ENCODE peak calls at places on chromosomes 16 and 17, in seven cellular contexts. One of them, this sample, is unnamed.

GRCh38 chr17:57604771-57605733 is 140.0 kb downstream of the CCDC182 start:
- DNase-seq in A549: no peak
- DNase-seq in IMR-90: peak; percentile 55
- DNase-seq in stomach: peak; percentile 70
- DNase-seq in prostate gland: peak; percentile 49
- DNase-seq in spleen: peak; percentile 90
- DNase-seq in ascending aorta: no peak
- DNase-seq in this sample: no peak

GRCh38 chr17:63196772-63197335 is 230.8 kb downstream of the TANC2 start:
- DNase-seq in stomach: no peak
- DNase-seq in prostate gland: no peak
- DNase-seq in ascending aorta: no peak
- DNase-seq in A549: no peak
- DNase-seq in spleen: no peak
- DNase-seq in IMR-90: no peak
- DNase-seq in this sample: no peak

GRCh38 chr17:81964081-81964849 is 3.3 kb upstream of the NOTUM start:
- DNase-seq in ascending aorta: no peak
- DNase-seq in IMR-90: no peak
- DNase-seq in prostate gland: no peak
- DNase-seq in A549: no peak
- DNase-seq in spleen: no peak
- DNase-seq in stomach: no peak
- DNase-seq in this sample: no peak

GRCh38 chr16:1839554-1839953 is 12.5 kb downstream of the FAHD1 start:
- DNase-seq in IMR-90: peak; percentile 61
- DNase-seq in A549: no peak
- DNase-seq in spleen: no peak
- DNase-seq in prostate gland: no peak
- DNase-seq in stomach: no peak
- DNase-seq in ascending aorta: no peak
- DNase-seq in this sample: no peak

GRCh38 chr16:49652441-49653175 is 203.3 kb downstream of the ZNF423 start:
- DNase-seq in prostate gland: no peak
- DNase-seq in IMR-90: no peak
- DNase-seq in ascending aorta: peak; percentile 82
- DNase-seq in spleen: no peak
- DNase-seq in stomach: no peak
- DNase-seq in A549: no peak
- DNase-seq in this sample: no peak

GRCh38 chr17:56754523-56755208 is 79.1 kb downstream of the C17orf67 start:
- DNase-seq in stomach: no peak
- DNase-seq in A549: peak; percentile 53
- DNase-seq in ascending aorta: no peak
- DNase-seq in prostate gland: no peak
- DNase-seq in spleen: no peak
- DNase-seq in IMR-90: peak; percentile 56
- DNase-seq in this sample: no peak

GRCh38 chr17:72826602-72827001 is 265.9 kb downstream of the SLC39A11 start:
- DNase-seq in stomach: no peak
- DNase-seq in ascending aorta: no peak
- DNase-seq in spleen: no peak
- DNase-seq in prostate gland: no peak
- DNase-seq in IMR-90: peak; percentile 57
- DNase-seq in A549: peak; percentile 45
- DNase-seq in this sample: no peak

GRCh38 chr17:76005263-76006149 is 4.9 kb downstream of the CDK3 start:
- DNase-seq in prostate gland: peak; percentile 72
- DNase-seq in IMR-90: peak; percentile 63
- DNase-seq in stomach: peak; percentile 86
- DNase-seq in spleen: peak; percentile 93
- DNase-seq in ascending aorta: peak; percentile 80
- DNase-seq in A549: peak; percentile 78
- DNase-seq in this sample: peak; percentile 88

GRCh38 chr17:27782791-27783206 is 17.5 kb downstream of the NOS2 start:
- DNase-seq in ascending aorta: no peak
- DNase-seq in IMR-90: no peak
- DNase-seq in spleen: no peak
- DNase-seq in A549: no peak
- DNase-seq in stomach: no peak
- DNase-seq in prostate gland: no peak
- DNase-seq in this sample: no peak

GRCh38 chr17:7717756-7718350 is 309 bp downstream of the DNAH2 start:
- DNase-seq in IMR-90: no peak
- DNase-seq in spleen: no peak
- DNase-seq in A549: no peak
- DNase-seq in stomach: no peak
- DNase-seq in ascending aorta: no peak
- DNase-seq in prostate gland: no peak
- DNase-seq in this sample: no peak

GRCh38 chr17:37642706-37643105 is 540 bp downstream of the DDX52 start:
- DNase-seq in ascending aorta: no peak
- DNase-seq in spleen: no peak
- DNase-seq in stomach: no peak
- DNase-seq in prostate gland: no peak
- DNase-seq in A549: peak; percentile 31
- DNase-seq in IMR-90: peak; percentile 31
- DNase-seq in this sample: no peak

GRCh38 chr17:17581509-17581908 is 10.0 kb downstream of the PEMT start:
- DNase-seq in stomach: no peak
- DNase-seq in ascending aorta: no peak
- DNase-seq in A549: no peak
- DNase-seq in IMR-90: no peak
- DNase-seq in prostate gland: no peak
- DNase-seq in spleen: no peak
- DNase-seq in this sample: no peak

GRCh38 chr16:67392301-67393059 is 818 bp downstream of the TPPP3 start:
- DNase-seq in stomach: no peak
- DNase-seq in IMR-90: no peak
- DNase-seq in prostate gland: no peak
- DNase-seq in spleen: peak; percentile 51
- DNase-seq in A549: no peak
- DNase-seq in ascending aorta: peak; percentile 50
- DNase-seq in this sample: peak; percentile 64

GRCh38 chr16:27365142-27366089 is 36.6 kb upstream of the IL21R start:
- DNase-seq in IMR-90: peak; percentile 84
- DNase-seq in stomach: no peak
- DNase-seq in spleen: no peak
- DNase-seq in ascending aorta: no peak
- DNase-seq in prostate gland: no peak
- DNase-seq in A549: peak; percentile 78
- DNase-seq in this sample: no peak

GRCh38 chr16:2748757-2749455 is 3.5 kb upstream of the SRRM2 start:
- DNase-seq in ascending aorta: no peak
- DNase-seq in prostate gland: no peak
- DNase-seq in stomach: no peak
- DNase-seq in spleen: peak; percentile 46
- DNase-seq in A549: no peak
- DNase-seq in IMR-90: no peak
- DNase-seq in this sample: no peak

GRCh38 chr16:65312071-65312470 is 190.2 kb upstream of the CDH11 start:
- DNase-seq in prostate gland: no peak
- DNase-seq in A549: no peak
- DNase-seq in ascending aorta: no peak
- DNase-seq in IMR-90: peak; percentile 68
- DNase-seq in stomach: no peak
- DNase-seq in spleen: no peak
- DNase-seq in this sample: no peak

GRCh38 chr17:81909966-81910839 is 996 bp downstream of the PCYT2 start:
- DNase-seq in spleen: peak; percentile 77
- DNase-seq in A549: no peak
- DNase-seq in IMR-90: no peak
- DNase-seq in ascending aorta: no peak
- DNase-seq in prostate gland: no peak
- DNase-seq in stomach: peak; percentile 62
- DNase-seq in this sample: no peak

GRCh38 chr16:72501739-72502653 is 330.0 kb upstream of the PMFBP1 start:
- DNase-seq in spleen: no peak
- DNase-seq in IMR-90: peak; percentile 79
- DNase-seq in A549: peak; percentile 73
- DNase-seq in stomach: peak; percentile 45
- DNase-seq in ascending aorta: peak; percentile 73
- DNase-seq in prostate gland: peak; percentile 34
- DNase-seq in this sample: no peak

GRCh38 chr17:41131979-41132378 is 8.0 kb upstream of the KRTAP4-12 start:
- DNase-seq in IMR-90: peak; percentile 67
- DNase-seq in prostate gland: no peak
- DNase-seq in A549: peak; percentile 27
- DNase-seq in stomach: no peak
- DNase-seq in ascending aorta: no peak
- DNase-seq in spleen: no peak
- DNase-seq in this sample: no peak

GRCh38 chr17:69170377-69170776 is 28.7 kb upstream of the ABCA6 start:
- DNase-seq in spleen: no peak
- DNase-seq in A549: no peak
- DNase-seq in stomach: no peak
- DNase-seq in ascending aorta: no peak
- DNase-seq in IMR-90: no peak
- DNase-seq in prostate gland: no peak
- DNase-seq in this sample: no peak

GRCh38 chr17:7262192-7263070 is at the start of gene CLDN7:
- DNase-seq in stomach: peak; percentile 52
- DNase-seq in IMR-90: no peak
- DNase-seq in A549: no peak
- DNase-seq in spleen: no peak
- DNase-seq in ascending aorta: no peak
- DNase-seq in prostate gland: peak; percentile 71
- DNase-seq in this sample: no peak

GRCh38 chr17:8576895-8577294 is 53.6 kb downstream of the MYH10 start:
- DNase-seq in spleen: no peak
- DNase-seq in IMR-90: no peak
- DNase-seq in prostate gland: no peak
- DNase-seq in stomach: no peak
- DNase-seq in A549: no peak
- DNase-seq in ascending aorta: no peak
- DNase-seq in this sample: no peak

GRCh38 chr16:84027607-84028006 is 15.0 kb downstream of the SLC38A8 start:
- DNase-seq in stomach: no peak
- DNase-seq in prostate gland: no peak
- DNase-seq in IMR-90: no peak
- DNase-seq in ascending aorta: no peak
- DNase-seq in A549: no peak
- DNase-seq in spleen: no peak
- DNase-seq in this sample: no peak
- H3K4me3 ChIP-seq in stomach: no peak overlapping the region
- H3K4me3 ChIP-seq in prostate gland: no peak overlapping the region
- H3K4me3 ChIP-seq in IMR-90: no peak overlapping the region
- H3K4me3 ChIP-seq in ascending aorta: no peak overlapping the region
- H3K4me3 ChIP-seq in A549: no peak overlapping the region
- H3K4me3 ChIP-seq in spleen: no peak overlapping the region
- H3K4me3 ChIP-seq in this sample: no peak overlapping the region

GRCh38 chr17:80363120-80363515 is 51.8 kb upstream of the ENDOV start:
- DNase-seq in ascending aorta: no peak
- DNase-seq in IMR-90: no peak
- DNase-seq in prostate gland: no peak
- DNase-seq in stomach: no peak
- DNase-seq in spleen: peak; percentile 35
- DNase-seq in A549: no peak
- DNase-seq in this sample: no peak

GRCh38 chr17:80363518-80364090 is 51.4 kb upstream of the ENDOV start:
- DNase-seq in spleen: peak; percentile 71
- DNase-seq in ascending aorta: no peak
- DNase-seq in stomach: no peak
- DNase-seq in prostate gland: no peak
- DNase-seq in A549: no peak
- DNase-seq in IMR-90: no peak
- DNase-seq in this sample: peak; percentile 51

GRCh38 chr17:80365001-80365965 is 49.7 kb upstream of the ENDOV start:
- DNase-seq in A549: no peak
- DNase-seq in prostate gland: no peak
- DNase-seq in stomach: no peak
- DNase-seq in IMR-90: no peak
- DNase-seq in ascending aorta: no peak
- DNase-seq in spleen: peak; percentile 47
- DNase-seq in this sample: no peak

GRCh38 chr17:80362428-80363119 is 52.4 kb upstream of the ENDOV start:
- DNase-seq in prostate gland: no peak
- DNase-seq in ascending aorta: no peak
- DNase-seq in IMR-90: peak; percentile 83
- DNase-seq in stomach: no peak
- DNase-seq in spleen: peak; percentile 13
- DNase-seq in A549: no peak
- DNase-seq in this sample: peak; percentile 35

DNA sequence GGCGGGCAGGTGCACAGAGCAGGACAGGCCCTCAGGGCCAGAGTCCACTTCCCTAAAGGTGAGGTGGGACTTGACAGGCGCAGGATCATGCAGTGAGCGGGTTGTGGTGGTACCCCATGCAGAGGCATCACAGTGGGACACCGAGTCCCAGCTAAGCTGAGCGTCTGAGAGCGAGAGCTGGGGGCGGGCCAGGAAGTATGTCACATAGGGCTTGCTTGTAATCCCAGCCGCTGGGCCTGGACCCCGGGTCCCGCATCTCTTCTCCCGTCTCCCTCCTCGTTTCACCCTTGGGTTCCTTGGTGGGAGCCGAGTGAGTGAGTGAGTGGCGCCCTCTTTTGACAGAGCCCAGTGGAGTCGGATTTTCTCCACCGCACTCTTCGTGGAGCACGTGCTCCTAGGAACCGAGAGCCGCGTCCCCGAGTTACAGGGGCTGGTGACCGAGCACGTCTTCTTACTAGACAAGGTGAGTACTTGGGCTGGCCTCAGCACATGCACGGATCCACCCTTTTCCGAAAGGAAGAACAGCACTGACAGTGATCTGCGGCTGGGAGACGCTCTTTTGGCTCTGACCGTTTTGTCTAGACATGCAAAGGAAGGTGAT is 50.8 kb upstream of the ENDOV start:
- DNase-seq in stomach: no peak
- DNase-seq in A549: peak; percentile 38
- DNase-seq in IMR-90: no peak
- DNase-seq in prostate gland: no peak
- DNase-seq in ascending aorta: no peak
- DNase-seq in spleen: peak; percentile 70
- DNase-seq in this sample: no peak
- TF ChIP-seq CTCF in stomach: no peak
- TF ChIP-seq CTCF in A549: peak; percentile 43
- TF ChIP-seq CTCF in IMR-90: peak; percentile 27
- TF ChIP-seq CTCF in prostate gland: peak; percentile 37
- TF ChIP-seq CTCF in ascending aorta: no peak
- TF ChIP-seq CTCF in spleen: no peak
- TF ChIP-seq CTCF in this sample: peak; percentile 19

GRCh38 chr16:87376660-87377059 is 6.9 kb downstream of the FBXO31 start:
- DNase-seq in spleen: peak; percentile 24
- DNase-seq in stomach: no peak
- DNase-seq in prostate gland: no peak
- DNase-seq in IMR-90: no peak
- DNase-seq in ascending aorta: no peak
- DNase-seq in A549: no peak
- DNase-seq in this sample: no peak
- H3K27ac ChIP-seq in spleen: no peak overlapping the region
- H3K27ac ChIP-seq in stomach: peak overlapping the region; percentile 67
- H3K27ac ChIP-seq in prostate gland: no peak overlapping the region
- H3K27ac ChIP-seq in IMR-90: no peak overlapping the region
- H3K27ac ChIP-seq in ascending aorta: peak overlapping the region; percentile 38
- H3K27ac ChIP-seq in A549: no peak overlapping the region
- H3K27ac ChIP-seq in this sample: no peak overlapping the region

GRCh38 chr16:85622683-85623082 is 9.6 kb downstream of the GSE1 start:
- DNase-seq in IMR-90: no peak
- DNase-seq in prostate gland: no peak
- DNase-seq in stomach: no peak
- DNase-seq in ascending aorta: no peak
- DNase-seq in A549: no peak
- DNase-seq in spleen: no peak
- DNase-seq in this sample: no peak
- H3K4me3 ChIP-seq in IMR-90: no peak overlapping the region
- H3K4me3 ChIP-seq in prostate gland: no peak overlapping the region
- H3K4me3 ChIP-seq in stomach: no peak overlapping the region
- H3K4me3 ChIP-seq in ascending aorta: no peak overlapping the region
- H3K4me3 ChIP-seq in A549: no peak overlapping the region
- H3K4me3 ChIP-seq in spleen: no peak overlapping the region
- H3K4me3 ChIP-seq in this sample: no peak overlapping the region

This sample was measured in suprapubic skin.